ENCODE peak calls at places on chromosomes 3 and 15, in nine cellular contexts. O is naive thymus-derived CD4-positive, alpha-beta T cell; L is adrenal gland; T is lower leg skin; S is NCI-H1436; B is AG04450; X is activated gamma-delta T cell treated with Interleukin-2 at 50 U/mL for 16 hours; K is progenitor cell of endocrine pancreas; D is T-helper 9 cell. Q is an unnamed sample.
A peak's percentile ranks its signal among the peaks of the same experiment; 100 is the strongest.

GRCh38 chr15:101043911-101044624 is 124.9 kb downstream of the LRRK1 start:
- DNase-seq in T (no peak), B (no peak), D (no peak), O (no peak), K (no peak), L (no peak), S (no peak), X (no peak), Q (no peak)

GRCh38 chr3:53379898-53380297 is 32.6 kb upstream of the DCP1A start:
- DNase-seq in O (no peak), B (no peak), S (no peak), T (no peak), X (no peak), L (no peak), K (no peak), D (no peak), Q (no peak)

GRCh38 chr15:61146643-61147230 is 82.4 kb downstream of the RORA start:
- DNase-seq in D (no peak), K (no peak), L (no peak), B (no peak), O (no peak), T (no peak), X (no peak), S (no peak), Q (no peak)

GRCh38 chr15:86935841-86936240 is 856.2 kb downstream of the AGBL1 start:
- DNase-seq in L (no peak), T (no peak), X (no peak), K (no peak), S (no peak), O (no peak), B (no peak), D (no peak), Q (no peak)

GRCh38 chr3:174776123-174776522 is 83.0 kb upstream of the NAALADL2 start:
- DNase-seq in B (no peak), T (no peak), L (no peak), X (no peak), O (no peak), S (no peak), K (no peak), D (no peak), Q (no peak)

GRCh38 chr15:57439128-57440030 is 63.1 kb downstream of the CGNL1 start:
- DNase-seq in B (no peak), S (no peak), L (no peak), D (no peak), O (no peak), X (no peak), T (no peak), K (no peak), Q (no peak)

GRCh38 chr3:195828762-195829161 is 17.0 kb upstream of the MUC4 start:
- DNase-seq in B (no peak), D (no peak), K (no peak), O (no peak), T (no peak), L (no peak), S (no peak), X (no peak), Q (no peak)

GRCh38 chr3:20173844-20174410 is 12.1 kb downstream of the SGO1 start:
- DNase-seq in O (no peak), D (no peak), X (no peak), L (no peak), B (no peak), S (peak; percentile 30), T (no peak), K (no peak), Q (no peak)

GRCh38 chr3:143314291-143315093 is 194.9 kb downstream of the CHST2 start:
- DNase-seq in L (no peak), K (no peak), O (no peak), D (no peak), X (no peak), T (no peak), S (no peak), B (no peak), Q (no peak)

GRCh38 chr3:9217784-9218513 is 31.5 kb downstream of the SRGAP3 start:
- DNase-seq in S (no peak), T (no peak), B (no peak), L (no peak), D (no peak), O (no peak), X (no peak), K (no peak), Q (no peak)

GRCh38 chr3:23430781-23431423 is 227.8 kb downstream of the UBE2E2 start:
- DNase-seq in B (no peak), D (no peak), O (no peak), T (no peak), X (no peak), K (no peak), L (no peak), S (no peak), Q (no peak)

GRCh38 chr3:82085356-82085755 is 323.9 kb upstream of the GBE1 start:
- DNase-seq in O (no peak), S (no peak), T (no peak), K (no peak), D (no peak), X (no peak), L (no peak), B (no peak), Q (no peak)

GRCh38 chr15:34616613-34617012 is 33.2 kb upstream of the GOLGA8B start:
- DNase-seq in O (no peak), T (no peak), L (no peak), K (no peak), D (no peak), S (no peak), X (no peak), B (no peak), Q (no peak)

GRCh38 chr15:71251548-71252035 is 136.3 kb downstream of the THSD4 start:
- DNase-seq in L (peak; percentile 68), O (no peak), T (no peak), X (no peak), D (no peak), S (no peak), K (no peak), B (no peak), Q (no peak)

GRCh38 chr15:50190723-50191122 is 8.7 kb downstream of the SLC27A2 start:
- DNase-seq in D (no peak), K (no peak), B (no peak), L (no peak), X (no peak), O (no peak), S (no peak), T (no peak), Q (no peak)

GRCh38 chr15:64985382-64986033 is 4.2 kb downstream of the SPG21 start:
- DNase-seq in S (no peak), T (no peak), L (peak; percentile 18), O (no peak), D (no peak), K (no peak), B (no peak), X (no peak), Q (no peak)

GRCh38 chr3:194572131-194572789 is 61.0 kb downstream of the TMEM44 start:
- DNase-seq in O (no peak), T (peak; percentile 51), X (no peak), S (no peak), B (no peak), D (no peak), K (peak; percentile 56), L (peak; percentile 52), Q (no peak)

GRCh38 chr3:38022887-38023709 is 6.3 kb downstream of the PLCD1 start:
- DNase-seq in X (no peak), O (no peak), L (no peak), K (no peak), D (no peak), T (no peak), S (no peak), B (no peak), Q (no peak)

GRCh38 chr3:177905173-177905894 is 630.9 kb upstream of the KCNMB2 start:
- DNase-seq in O (no peak), S (no peak), T (no peak), D (no peak), K (no peak), B (peak; percentile 82), X (no peak), L (no peak), Q (no peak)

GRCh38 chr3:9778518-9779129 is 8.9 kb upstream of the CAMK1 start:
- DNase-seq in X (no peak), S (no peak), D (no peak), L (no peak), B (no peak), K (no peak), T (no peak), O (no peak), Q (no peak)

GRCh38 chr3:117184574-117184973 is 475.0 kb downstream of the TUSC7 start:
- DNase-seq in K (no peak), S (no peak), B (no peak), L (no peak), X (no peak), D (no peak), T (no peak), O (no peak), Q (no peak)

GRCh38 chr3:197847866-197848401 is 56.9 kb downstream of the LRCH3 start:
- DNase-seq in L (peak; percentile 26), O (peak; percentile 42), B (no peak), D (no peak), T (no peak), S (no peak), K (no peak), X (peak; percentile 8), Q (peak; percentile 83)

GRCh38 chr3:152583913-152584312 is 251.0 kb upstream of the P2RY1 start:
- DNase-seq in S (no peak), K (no peak), B (no peak), T (no peak), X (no peak), D (no peak), O (no peak), L (peak; percentile 9), Q (no peak)

GRCh38 chr3:181916018-181916417 is 204.3 kb downstream of the SOX2 start:
- DNase-seq in K (no peak), O (no peak), L (no peak), T (no peak), X (no peak), D (no peak), B (no peak), S (no peak), Q (no peak)

GRCh38 chr3:62084558-62084957 is 288.8 kb downstream of the FEZF2 start:
- DNase-seq in O (no peak), K (no peak), T (no peak), B (no peak), X (no peak), D (no peak), L (no peak), S (no peak), Q (no peak)

GRCh38 chr15:25250906-25251622 is 187.8 kb downstream of the UBE3A start:
- DNase-seq in O (no peak), X (no peak), T (no peak), D (no peak), B (no peak), S (no peak), L (no peak), K (no peak), Q (no peak)

GRCh38 chr3:3815206-3815605 is 16.0 kb downstream of the LRRN1 start:
- DNase-seq in T (no peak), B (no peak), L (no peak), O (no peak), D (no peak), K (no peak), S (no peak), X (no peak), Q (no peak)

GRCh38 chr3:170523248-170523647 is 62.6 kb downstream of the SLC7A14 start:
- DNase-seq in T (no peak), D (no peak), X (no peak), L (no peak), K (no peak), S (no peak), O (no peak), B (no peak), Q (no peak)

GRCh38 chr3:172685331-172686214 is 25.3 kb downstream of the NCEH1 start:
- DNase-seq in X (no peak), T (no peak), L (no peak), K (no peak), O (no peak), B (no peak), D (no peak), S (no peak), Q (peak; percentile 39)

GRCh38 chr3:152910211-152910610 is 75.3 kb downstream of the P2RY1 start:
- DNase-seq in T (no peak), X (no peak), B (no peak), K (no peak), S (no peak), D (no peak), O (no peak), L (no peak), Q (no peak)

GRCh38 chr3:123150449-123150954 is 51.2 kb upstream of the SEC22A start:
- DNase-seq in T (no peak), X (no peak), B (no peak), D (no peak), L (no peak), K (no peak), S (no peak), O (no peak), Q (no peak)